ENCODE peak calls at places on chromosome 22, in four cellular contexts. A is stimulated activated CD4-positive, alpha-beta T cell treated with anti-CD3 and anti-CD28 coated beads, Interleukin-2, amount 100 ng/mL, for 48 hours; X is stomach; Y is foreskin fibroblast. U is an unnamed sample.

GRCh38 chr22:20615021-20615420 is 107.6 kb downstream of the MED15 start:
- DNase-seq in A (no peak), X (no peak), Y (no peak), U (no peak)

GRCh38 chr22:36795633-36796032 is 19.7 kb upstream of the IFT27 start:
- DNase-seq in A (no peak), X (no peak), Y (no peak), U (no peak)

GRCh38 chr22:42214625-42215415 is 55.6 kb downstream of the TCF20 start:
- DNase-seq in A (no peak), X (no peak), Y (no peak), U (no peak)

GRCh38 chr22:36329217-36330078 is 58.3 kb downstream of the MYH9 start:
- DNase-seq in A (peak; percentile 72), X (peak; percentile 51), Y (peak; percentile 97), U (peak; percentile 64)

GRCh38 chr22:23197836-23198235 is 17.5 kb downstream of the BCR start:
- DNase-seq in A (no peak), X (no peak), Y (no peak), U (no peak)

GRCh38 chr22:49403102-49403501 is 424.6 kb downstream of the BRD1 start:
- DNase-seq in A (no peak), X (peak; percentile 9), Y (no peak), U (no peak)

GRCh38 chr22:38355275-38355674 is 38.0 kb upstream of the CSNK1E start:
- DNase-seq in A (no peak), X (peak; percentile 21), Y (no peak), U (no peak)

GRCh38 chr22:47388331-47388730 is 625.9 kb downstream of the TBC1D22A start:
- DNase-seq in A (no peak), X (no peak), Y (no peak), U (no peak)

GRCh38 chr22:42623301-42623751 is 8.6 kb upstream of the POLDIP3 start:
- DNase-seq in A (no peak), X (peak; percentile 78), Y (no peak), U (no peak)